ENCODE peak calls at places on chromosomes 16 and 17, in eight cellular contexts. S, L, O, W, F, B, I and M are unnamed samples.

GRCh38 chr17:39701012-39701783 is 1.3 kb downstream of the ERBB2 start:
- DNase-seq in O (no peak), S (no peak), B (no peak), L (no peak), I (no peak), F (no peak), W (no peak), M (no peak)

GRCh38 chr17:21024024-21024423 is 18.8 kb downstream of the USP22 start:
- DNase-seq in B (no peak), I (no peak), S (no peak), F (no peak), O (no peak), W (no peak), L (no peak), M (no peak)

GRCh38 chr16:83533193-83533592 is 274.6 kb upstream of the HSBP1 start:
- DNase-seq in S (no peak), W (no peak), O (peak), L (no peak), F (no peak), B (no peak), I (peak), M (no peak)

GRCh38 chr16:78988361-78988992 is 612.1 kb downstream of the MAF start:
- DNase-seq in O (no peak), F (no peak), W (no peak), I (no peak), B (no peak), S (no peak), L (no peak), M (no peak)

GRCh38 chr17:73600103-73600871 is 44.0 kb downstream of the SDK2 start:
- DNase-seq in S (no peak), B (no peak), L (no peak), F (no peak), O (no peak), I (no peak), W (no peak), M (no peak)

GRCh38 chr17:40290629-40291296 is 3.1 kb downstream of the CDC6 start:
- DNase-seq in I (peak), W (peak), F (no peak), S (no peak), B (no peak), L (no peak), O (peak), M (no peak)

GRCh38 chr17:37847811-37848331 is 76.3 kb upstream of the TBC1D3K start:
- DNase-seq in F (no peak), S (no peak), I (no peak), W (no peak), O (no peak), B (no peak), L (no peak), M (no peak)

GRCh38 chr17:2122641-2123302 is 67.9 kb downstream of the HIC1 start:
- DNase-seq in O (no peak), I (no peak), S (peak), L (no peak), W (no peak), B (no peak), F (no peak), M (no peak)

GRCh38 chr16:28923652-28924398 is 1.2 kb downstream of the RABEP2 start:
- DNase-seq in O (no peak), F (no peak), W (peak), I (no peak), L (no peak), B (no peak), S (peak), M (peak)

GRCh38 chr17:51165680-51166197 is 472 bp upstream of the NME2 start:
- DNase-seq in L (no peak), W (no peak), S (no peak), I (peak), B (no peak), F (no peak), O (no peak), M (no peak)